ENCODE peak calls at places on chromosomes 11 and 22, in nine cellular contexts. B is body of pancreas; O is EH; Q is NCI-H524; C is astrocyte of the spinal cord; X is HS-5; Z is WTC11; W is effector memory CD4-positive, alpha-beta T cell; G is tibial artery. M is an unnamed sample.

GRCh38 chr11:134027671-134028070 is 41.2 kb upstream of the JAM3 start:
- DNase-seq in B (no peak), O (no peak), Q (no peak), C (no peak), X (no peak), Z (peak), W (no peak), G (no peak), M (no peak)

GRCh38 chr11:128039140-128040021 is 548.0 kb downstream of the ETS1 start:
- DNase-seq in B (no peak), O (peak), Q (no peak), C (peak), X (peak), Z (no peak), W (peak), G (peak), M (no peak)

GRCh38 chr11:80584661-80585060 is 1143.8 kb upstream of the TENM4 start:
- DNase-seq in B (no peak), O (no peak), Q (no peak), C (no peak), X (no peak), Z (no peak), W (no peak), G (no peak), M (no peak)

GRCh38 chr22:46363611-46364321 is 28.3 kb downstream of the TRMU start:
- DNase-seq in B (no peak), O (no peak), Q (no peak), C (no peak), X (no peak), Z (no peak), W (no peak), G (no peak), M (no peak)

GRCh38 chr22:50178871-50179869 is 6.5 kb upstream of the TRABD start:
- DNase-seq in B (no peak), O (no peak), Q (no peak), C (no peak), X (no peak), Z (no peak), W (no peak), G (no peak), M (no peak)

GRCh38 chr22:49734390-49734789 is 93.3 kb downstream of the BRD1 start:
- DNase-seq in B (no peak), O (no peak), Q (no peak), C (no peak), X (no peak), Z (no peak), W (no peak), G (no peak), M (no peak)

GRCh38 chr11:1393038-1393710 is 3.4 kb downstream of the BRSK2 start:
- DNase-seq in B (no peak), O (no peak), Q (no peak), C (no peak), X (no peak), Z (no peak), W (no peak), G (no peak), M (no peak)

GRCh38 chr22:29765905-29766631 is 739 bp downstream of the ZMAT5 start:
- DNase-seq in B (no peak), O (no peak), Q (no peak), C (no peak), X (no peak), Z (peak), W (no peak), G (no peak), M (no peak)

GRCh38 chr11:119236891-119237290 is 30.8 kb downstream of the CBL start:
- DNase-seq in B (no peak), O (peak), Q (no peak), C (no peak), X (peak), Z (no peak), W (no peak), G (no peak), M (no peak)

GRCh38 chr11:69877235-69877634 is 58.0 kb upstream of the FGF3 start:
- DNase-seq in B (no peak), O (no peak), Q (no peak), C (no peak), X (no peak), Z (no peak), W (no peak), G (no peak), M (no peak)

GRCh38 chr11:68596231-68596630 is 88.1 kb upstream of the GAL start:
- DNase-seq in B (no peak), O (no peak), Q (no peak), C (no peak), X (no peak), Z (no peak), W (no peak), G (no peak), M (no peak)

GRCh38 chr22:44623771-44624510 is 78.1 kb upstream of the PRR5 start:
- DNase-seq in B (no peak), O (peak), Q (no peak), C (no peak), X (no peak), Z (peak), W (no peak), G (no peak), M (no peak)

GRCh38 chr22:19800761-19801244 is 40.2 kb downstream of the TBX1 start:
- DNase-seq in B (no peak), O (peak), Q (no peak), C (peak), X (no peak), Z (peak), W (no peak), G (no peak), M (no peak)

GRCh38 chr11:2769779-2770555 is 70.2 kb upstream of the KCNQ1OT1 start:
- DNase-seq in B (peak), O (no peak), Q (no peak), C (no peak), X (no peak), Z (peak), W (no peak), G (no peak), M (no peak)

GRCh38 chr11:30724274-30724673 is 138.1 kb upstream of the MPPED2 start:
- DNase-seq in B (no peak), O (no peak), Q (no peak), C (no peak), X (no peak), Z (no peak), W (no peak), G (no peak), M (no peak)

GRCh38 chr11:6328321-6328720 is 8.0 kb upstream of the CAVIN3 start:
- DNase-seq in B (no peak), O (peak), Q (no peak), C (no peak), X (no peak), Z (no peak), W (no peak), G (no peak), M (no peak)

GRCh38 chr11:40280161-40281054 is 1179.0 kb downstream of the LRRC4C start:
- DNase-seq in B (no peak), O (no peak), Q (no peak), C (peak), X (no peak), Z (no peak), W (no peak), G (peak), M (no peak)

GRCh38 chr11:57476883-57477506 is 16.7 kb downstream of the RTN4RL2 start:
- DNase-seq in B (peak), O (peak), Q (no peak), C (no peak), X (no peak), Z (peak), W (no peak), G (no peak), M (no peak)

GRCh38 chr11:120773501-120774031 is 250.3 kb upstream of the TBCEL start:
- DNase-seq in B (no peak), O (peak), Q (no peak), C (no peak), X (no peak), Z (no peak), W (no peak), G (no peak), M (no peak)

GRCh38 chr22:39088688-39089032 is 8.4 kb upstream of the APOBEC3H start:
- DNase-seq in B (no peak), O (no peak), Q (no peak), C (no peak), X (no peak), Z (no peak), W (no peak), G (no peak), M (no peak)

GRCh38 chr11:2098691-2099522 is 40.3 kb downstream of the IGF2 start:
- DNase-seq in B (no peak), O (no peak), Q (no peak), C (no peak), X (no peak), Z (no peak), W (no peak), G (no peak), M (no peak)

GRCh38 chr11:75498556-75499255 is 27.0 kb downstream of the GDPD5 start:
- DNase-seq in B (no peak), O (peak), Q (no peak), C (no peak), X (peak), Z (no peak), W (no peak), G (peak), M (no peak)

GRCh38 chr11:7936615-7937014 is 4.9 kb downstream of the OR10A3 start:
- DNase-seq in B (peak), O (no peak), Q (no peak), C (no peak), X (no peak), Z (no peak), W (no peak), G (no peak), M (no peak)

GRCh38 chr22:46974077-46974476 is 211.6 kb downstream of the TBC1D22A start:
- DNase-seq in B (no peak), O (no peak), Q (no peak), C (no peak), X (no peak), Z (no peak), W (no peak), G (no peak), M (no peak)

GRCh38 chr11:65316979-65317786 is 2.5 kb downstream of the CDC42EP2 start:
- DNase-seq in B (peak), O (peak), Q (no peak), C (peak), X (peak), Z (peak), W (no peak), G (peak), M (peak)

GRCh38 chr11:15339302-15339701 is 224.6 kb downstream of the INSC start:
- DNase-seq in B (no peak), O (no peak), Q (no peak), C (no peak), X (no peak), Z (no peak), W (no peak), G (no peak), M (no peak)

GRCh38 chr11:1022908-1023810 is 13.4 kb downstream of the MUC6 start:
- DNase-seq in B (no peak), O (no peak), Q (no peak), C (no peak), X (no peak), Z (no peak), W (no peak), G (no peak), M (no peak)

GRCh38 chr22:50141891-50142363 is 28.6 kb upstream of the PANX2 start:
- DNase-seq in B (no peak), O (no peak), Q (peak), C (no peak), X (no peak), Z (peak), W (no peak), G (no peak), M (no peak)

M was measured in epithelial cell of proximal tubule.